ENCODE peak calls at places on chromosomes 13 and 19, in four cellular contexts. S is WERI-Rb-1, T is adrenal gland, D is fibroblast of lung. N is an unnamed sample.

GRCh38 chr13:65028101-65028500 is 2202.0 kb downstream of the PCDH9 start:
- DNase-seq in D (no peak), T (no peak), S (no peak), N (no peak)

GRCh38 chr13:67273001-67273400 is 42.9 kb upstream of the PCDH9 start:
- DNase-seq in S (no peak), D (peak), T (no peak), N (no peak)

GRCh38 chr19:13122980-13123957 is 5.2 kb downstream of the NACC1 start:
- DNase-seq in T (no peak), S (no peak), D (no peak), N (no peak)

GRCh38 chr13:70255406-70255991 is 147.2 kb upstream of the KLHL1 start:
- DNase-seq in T (no peak), D (no peak), S (no peak), N (no peak)

GRCh38 chr19:14408641-14409120 is 10.5 kb downstream of the DDX39A start:
- DNase-seq in D (no peak), T (peak), S (no peak), N (no peak)

GRCh38 chr13:95267662-95268369 is 33.4 kb downstream of the ABCC4 start:
- DNase-seq in T (no peak), D (peak), S (no peak), N (no peak)

GRCh38 chr13:99378985-99379734 is 72.0 kb upstream of the GPR183 start:
- DNase-seq in S (no peak), D (no peak), T (no peak), N (no peak)

GRCh38 chr13:94309997-94310842 is 169.3 kb downstream of the DCT start:
- DNase-seq in S (no peak), T (no peak), D (peak), N (no peak)

GRCh38 chr13:36848228-36848982 is 29.4 kb downstream of the RFXAP start:
- DNase-seq in S (no peak), T (no peak), D (no peak), N (no peak)

GRCh38 chr13:112783135-112783945 is 93.5 kb downstream of the ATP11A start:
- DNase-seq in S (no peak), T (no peak), D (peak), N (no peak)

GRCh38 chr13:47904239-47904638 is 96.8 kb downstream of the SUCLA2 start:
- DNase-seq in T (peak), D (no peak), S (no peak), N (no peak)

GRCh38 chr13:49308104-49308875 is 60.6 kb downstream of the CDADC1 start:
- DNase-seq in T (peak), S (no peak), D (peak), N (no peak)

GRCh38 chr13:25920277-25920676 is 131.5 kb downstream of the SHISA2 start:
- DNase-seq in D (no peak), S (no peak), T (no peak), N (no peak)

GRCh38 chr13:77291779-77292178 is 35.1 kb downstream of the MYCBP2 start:
- DNase-seq in S (no peak), T (no peak), D (no peak), N (no peak)

GRCh38 chr19:35414442-35414841 is 33.6 kb upstream of the FFAR2 start:
- DNase-seq in D (no peak), S (no peak), T (no peak), N (no peak)

GRCh38 chr13:99376132-99376531 is 68.9 kb upstream of the GPR183 start:
- DNase-seq in T (no peak), S (peak), D (no peak), N (peak)

GRCh38 chr19:11736696-11737095 is 2.0 kb downstream of the ZNF823 start:
- DNase-seq in T (peak), D (peak), S (peak), N (no peak)

GRCh38 chr13:46850214-46850613 is 46.6 kb downstream of the HTR2A start:
- DNase-seq in S (no peak), T (no peak), D (peak), N (no peak)

GRCh38 chr13:53138369-53139036 is 109.9 kb downstream of the OLFM4 start:
- DNase-seq in T (peak), S (no peak), D (no peak), N (no peak)

GRCh38 chr13:46126552-46127171 is 21.8 kb upstream of the CPB2 start:
- DNase-seq in D (peak), T (peak), S (peak), N (no peak)

GRCh38 chr19:7874080-7874856 is at the start of gene PRR36:
- DNase-seq in S (peak), D (no peak), T (no peak), N (no peak)

GRCh38 chr19:4722671-4723464 is 774 bp downstream of the DPP9 start:
- DNase-seq in D (peak), S (no peak), T (peak), N (no peak)

GRCh38 chr13:21297452-21297851 is 121.0 kb downstream of the MRPL57 start:
- DNase-seq in S (no peak), T (no peak), D (peak), N (no peak)

GRCh38 chr13:108957369-108958012 is 328.1 kb downstream of the MYO16 start:
- DNase-seq in S (no peak), D (peak), T (peak), N (no peak)

GRCh38 chr13:67635754-67636153 is 405.6 kb upstream of the PCDH9 start:
- DNase-seq in D (no peak), S (no peak), T (no peak), N (no peak)

GRCh38 chr19:32843716-32844245 is 25.8 kb downstream of the SLC7A9 start:
- DNase-seq in D (no peak), S (no peak), T (no peak), N (no peak)

GRCh38 chr13:73970413-73971055 is 163.7 kb downstream of the KLF12 start:
- DNase-seq in D (no peak), S (no peak), T (no peak), N (no peak)

GRCh38 chr13:87684850-87685735 is 13.9 kb downstream of the SLITRK5 start:
- DNase-seq in S (no peak), D (peak), T (no peak), N (no peak)

GRCh38 chr13:37058801-37059135 is 720 bp downstream of the SUPT20H start:
- DNase-seq in T (peak), D (peak), S (peak), N (no peak)

GRCh38 chr13:73481877-73482445 is 423.2 kb downstream of the KLF5 start:
- DNase-seq in D (no peak), S (no peak), T (no peak), N (no peak)

GRCh38 chr19:46975011-46975917 is 44.4 kb upstream of the NPAS1 start:
- DNase-seq in S (peak), D (peak), T (no peak), N (no peak)
- H3K27ac ChIP-seq in S (no peak), D (peak), T (peak), N (peak)

DNA sequence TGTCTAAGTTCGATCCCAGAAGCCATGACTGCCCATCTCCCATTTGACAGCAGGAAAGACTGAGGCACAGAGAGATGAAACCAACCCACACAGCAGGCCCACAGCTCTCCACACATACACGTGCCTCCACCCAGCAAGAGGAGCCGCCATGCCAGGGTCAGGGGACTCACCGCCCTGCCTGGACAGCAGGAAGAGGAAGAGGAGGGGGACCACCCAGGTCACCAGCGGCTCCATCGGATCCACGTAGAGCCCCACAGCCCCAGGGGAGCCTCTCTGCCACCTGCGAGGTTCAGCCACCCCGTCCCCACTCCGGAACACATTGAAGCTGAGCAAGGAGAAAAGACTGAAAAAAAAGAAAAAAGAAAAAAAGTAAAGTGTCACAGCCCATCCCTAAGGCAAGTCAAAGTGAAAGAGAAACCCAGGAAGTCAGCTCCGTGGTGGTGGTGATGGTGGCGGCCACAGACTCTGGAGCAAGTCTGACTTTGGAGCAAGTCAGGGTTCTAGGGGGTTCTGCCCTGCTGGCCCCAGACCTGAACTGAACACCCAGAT is at the start of gene IL12RB1:
- DNase-seq in T (no peak), S (no peak), D (no peak), N (no peak)
- H3K27ac ChIP-seq in T (peak), S (no peak), D (peak), N (peak)

DNA sequence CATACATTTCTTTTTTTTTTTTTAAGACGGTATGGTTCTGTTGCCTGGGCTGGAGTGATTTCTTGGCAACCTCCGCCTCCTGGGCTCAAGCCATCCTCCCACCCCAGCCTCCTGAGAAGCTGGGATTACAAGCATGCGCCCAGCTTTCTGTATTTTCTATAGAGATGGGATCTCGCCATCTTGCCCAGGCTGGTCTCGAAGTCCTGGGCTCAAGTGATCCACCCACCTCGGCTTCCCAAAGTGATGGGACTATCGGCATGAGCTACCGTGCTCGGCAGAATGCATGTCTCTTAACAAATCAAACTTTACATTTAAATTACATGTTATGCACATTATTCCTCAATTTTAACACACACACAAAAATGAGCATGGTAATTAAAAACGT is 1.2 kb downstream of the NDUFA13 start:
- DNase-seq in S (no peak), D (no peak), T (no peak), N (no peak)
- H3K27ac ChIP-seq in S (no peak), D (no peak), T (no peak), N (no peak)

GRCh38 chr19:3670796-3671679 is 29.2 kb downstream of the PIP5K1C start:
- DNase-seq in S (no peak), D (peak), T (peak), N (no peak)

GRCh38 chr19:3671680-3672574 is 28.3 kb downstream of the PIP5K1C start:
- DNase-seq in T (no peak), D (peak), S (no peak), N (no peak)

GRCh38 chr19:3669616-3670257 is 30.5 kb downstream of the PIP5K1C start:
- DNase-seq in D (no peak), T (no peak), S (no peak), N (no peak)

GRCh38 chr19:3669134-3669436 is 31.2 kb downstream of the PIP5K1C start:
- DNase-seq in S (peak), T (no peak), D (no peak), N (no peak)

DNA sequence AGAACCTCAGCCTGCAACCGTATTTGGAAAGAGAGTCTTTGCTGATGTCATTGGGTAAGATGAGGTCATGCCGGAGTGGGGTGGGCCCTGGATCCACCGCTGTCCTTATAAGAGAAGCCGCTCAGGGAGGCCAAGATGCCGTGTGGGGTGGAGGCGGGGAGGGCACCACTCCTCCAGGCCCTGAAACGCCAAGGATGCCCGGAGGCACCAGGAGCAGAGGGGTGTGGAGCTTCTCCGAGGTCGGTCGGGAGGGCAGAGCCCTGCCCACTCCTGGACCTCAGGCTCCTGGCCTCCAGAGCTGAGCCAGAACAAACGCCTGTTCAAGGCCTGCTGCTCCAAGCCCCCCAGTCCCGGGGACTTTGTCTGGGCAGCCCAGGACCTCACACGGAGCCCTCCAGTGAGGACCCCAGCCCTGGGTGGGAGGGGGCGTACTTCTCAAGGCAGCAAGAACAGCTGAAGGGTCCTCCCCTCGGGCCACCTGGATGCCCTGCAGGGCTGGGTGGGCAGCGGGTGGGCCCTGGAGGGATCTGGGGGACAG is 29.9 kb downstream of the PIP5K1C start:
- DNase-seq in S (peak), T (peak), D (peak), N (no peak)
- H3K27ac ChIP-seq in S (peak), T (peak), D (peak), N (peak)

DNA sequence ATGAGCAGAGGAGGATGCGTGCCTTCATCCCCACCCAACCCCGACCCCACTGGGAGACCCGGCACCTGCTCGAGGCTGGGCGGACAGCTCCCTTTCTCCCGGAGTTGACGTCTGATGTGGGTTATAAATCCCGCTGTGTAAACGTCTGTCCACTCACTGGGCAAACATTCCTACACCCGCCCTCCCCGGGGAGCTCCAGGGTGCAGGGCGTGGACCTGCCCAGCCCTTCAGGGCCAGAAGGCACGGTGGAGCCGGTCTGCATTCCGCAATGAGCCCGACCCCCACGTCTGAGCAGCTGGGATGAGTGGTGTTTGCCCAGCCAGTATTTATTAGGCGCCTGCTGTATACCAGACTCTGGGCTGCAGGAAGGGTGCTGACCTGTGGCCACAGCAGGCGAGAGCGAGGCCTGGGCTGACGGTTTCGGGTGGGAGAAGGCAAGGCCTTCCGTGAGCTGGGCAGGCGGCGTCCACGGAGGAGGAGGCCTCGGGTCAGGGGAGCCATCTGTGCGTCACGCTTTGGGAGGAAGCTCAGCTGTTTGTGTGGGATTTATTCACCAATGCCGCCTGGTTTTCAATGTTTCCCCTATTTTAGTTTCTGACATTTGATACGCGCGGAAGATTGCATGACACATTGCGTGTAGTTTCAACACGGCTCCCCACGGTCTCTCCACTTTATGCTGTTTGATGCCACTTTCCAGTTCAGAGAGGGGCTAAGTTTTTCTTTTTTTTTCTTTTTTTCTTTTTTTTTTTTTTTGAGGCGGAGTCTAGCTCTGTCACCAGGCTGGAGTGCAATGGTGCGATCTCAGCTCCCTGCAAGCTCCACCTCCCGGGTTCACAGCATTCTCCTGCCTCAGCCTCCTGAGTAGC is 2.0 kb downstream of the MISP start:
- DNase-seq in S (no peak), D (peak), T (peak), N (no peak)
- H3K27ac ChIP-seq in S (peak), D (peak), T (no peak), N (peak)

DNA sequence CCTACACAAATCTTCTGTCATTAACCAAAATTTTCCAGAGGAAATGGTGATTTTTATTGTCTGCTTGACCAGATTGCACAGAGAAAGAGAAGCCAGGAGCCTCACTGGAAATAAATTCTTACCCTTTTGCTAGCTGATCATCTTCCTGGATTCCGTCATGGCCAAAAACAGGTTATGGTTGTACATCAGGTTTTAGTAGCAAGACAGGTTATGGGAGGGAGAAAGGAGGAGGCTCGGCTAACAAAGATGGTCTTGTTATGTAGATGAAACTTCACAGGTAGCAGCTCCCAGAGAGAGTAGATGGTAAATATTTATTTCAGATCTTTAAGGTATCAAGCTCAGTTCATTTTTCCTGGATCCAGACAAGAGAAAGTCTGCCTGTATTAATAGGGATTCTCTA is 19.7 kb upstream of the CEACAM3 start:
- DNase-seq in S (no peak), D (no peak), T (no peak), N (no peak)
- H3K27ac ChIP-seq in S (no peak), D (no peak), T (no peak), N (peak)

N was measured in esophagus squamous epithelium.